ENCODE peak calls at places on chromosomes 5 and 9, in eight cellular contexts. V, R, K, A, J, L, X and H are unnamed samples.

GRCh38 chr5:124773291-124774001 is 27.0 kb upstream of the ZNF608 start:
- DNase-seq in V (no peak), R (no peak), K (no peak), A (no peak), J (no peak), L (no peak), X (no peak), H (no peak)

GRCh38 chr9:33136721-33137120 is 30.4 kb downstream of the B4GALT1 start:
- DNase-seq in V (no peak), R (no peak), K (no peak), A (peak), J (no peak), L (no peak), X (no peak), H (no peak)

GRCh38 chr5:75734913-75735789 is 17.9 kb upstream of the POC5 start:
- DNase-seq in V (peak), R (no peak), K (no peak), A (no peak), J (no peak), L (no peak), X (no peak), H (no peak)

GRCh38 chr9:95167998-95168397 is 149.5 kb downstream of the FANCC start:
- DNase-seq in V (no peak), R (no peak), K (peak), A (peak), J (peak), L (no peak), X (no peak), H (no peak)

GRCh38 chr5:178335287-178336030 is 102.9 kb upstream of the PHYKPL start:
- DNase-seq in V (no peak), R (no peak), K (no peak), A (no peak), J (no peak), L (no peak), X (no peak), H (no peak)

GRCh38 chr5:43313854-43314457 is 744 bp upstream of the HMGCS1 start:
- DNase-seq in V (no peak), R (no peak), K (no peak), A (no peak), J (no peak), L (no peak), X (no peak), H (no peak)

GRCh38 chr5:115961413-115962238 is 649 bp upstream of the LVRN start:
- DNase-seq in V (no peak), R (peak), K (no peak), A (no peak), J (no peak), L (no peak), X (no peak), H (peak)

GRCh38 chr5:170497311-170498038 is 6.3 kb upstream of the KCNIP1 start:
- DNase-seq in V (peak), R (no peak), K (no peak), A (no peak), J (no peak), L (no peak), X (no peak), H (no peak)

GRCh38 chr5:142096382-142096781 is 12.2 kb upstream of the NDFIP1 start:
- DNase-seq in V (no peak), R (no peak), K (no peak), A (no peak), J (peak), L (no peak), X (no peak), H (no peak)

GRCh38 chr9:124293712-124294504 is 36.2 kb downstream of the NEK6 start:
- DNase-seq in V (no peak), R (no peak), K (no peak), A (no peak), J (no peak), L (no peak), X (no peak), H (no peak)

GRCh38 chr5:84213212-84213611 is 171.5 kb downstream of the EDIL3 start:
- DNase-seq in V (no peak), R (no peak), K (no peak), A (no peak), J (no peak), L (no peak), X (no peak), H (no peak)

GRCh38 chr5:84218546-84218945 is 166.1 kb downstream of the EDIL3 start:
- DNase-seq in V (no peak), R (peak), K (no peak), A (no peak), J (no peak), L (no peak), X (no peak), H (peak)

GRCh38 chr5:84213861-84214260 is 170.8 kb downstream of the EDIL3 start:
- DNase-seq in V (no peak), R (no peak), K (no peak), A (no peak), J (no peak), L (no peak), X (no peak), H (no peak)

GRCh38 chr5:84215521-84215920 is 169.2 kb downstream of the EDIL3 start:
- DNase-seq in V (no peak), R (no peak), K (no peak), A (no peak), J (no peak), L (no peak), X (no peak), H (no peak)
- H3K27ac ChIP-seq in V (no peak), R (no peak), K (no peak), A (no peak), J (no peak), L (no peak), X (no peak), H (no peak)

DNA sequence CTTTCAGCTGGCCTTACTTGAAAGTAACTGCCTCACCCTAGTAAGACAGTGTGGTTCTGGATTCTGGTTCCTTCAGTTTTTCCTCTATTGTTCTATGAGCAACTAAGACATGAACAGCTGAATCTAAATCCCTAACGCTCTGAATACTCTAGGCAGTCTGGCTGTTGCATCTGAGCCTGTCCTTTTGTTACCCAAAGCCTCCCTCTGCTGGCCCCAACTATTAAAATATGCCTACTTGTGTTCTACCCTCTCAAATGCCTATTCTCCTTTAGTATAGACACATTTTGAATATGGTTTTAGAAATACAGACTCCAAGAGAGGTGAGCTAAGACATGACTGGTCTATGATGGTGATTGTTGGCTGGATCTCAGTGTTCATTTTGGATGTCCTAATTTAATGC is 1203.6 kb upstream of the DMAC1 start:
- DNase-seq in V (no peak), R (no peak), K (no peak), A (peak), J (no peak), L (no peak), X (no peak), H (no peak)
- H3K4me3 ChIP-seq in V (no peak), R (no peak), K (no peak), A (no peak), J (no peak), L (no peak), X (no peak), H (no peak)

GRCh38 chr9:73151653-73152382 is at the start of gene ANXA1:
- DNase-seq in V (no peak), R (no peak), K (peak), A (no peak), J (peak), L (no peak), X (no peak), H (no peak)

GRCh38 chr9:73153793-73154227 is 2.1 kb downstream of the ANXA1 start:
- DNase-seq in V (no peak), R (no peak), K (peak), A (no peak), J (no peak), L (no peak), X (no peak), H (no peak)

GRCh38 chr9:73152953-73153352 is 1.3 kb downstream of the ANXA1 start:
- DNase-seq in V (no peak), R (no peak), K (no peak), A (no peak), J (no peak), L (no peak), X (no peak), H (no peak)

GRCh38 chr9:73154271-73154670 is 2.6 kb downstream of the ANXA1 start:
- DNase-seq in V (no peak), R (no peak), K (no peak), A (no peak), J (no peak), L (no peak), X (no peak), H (no peak)

DNA sequence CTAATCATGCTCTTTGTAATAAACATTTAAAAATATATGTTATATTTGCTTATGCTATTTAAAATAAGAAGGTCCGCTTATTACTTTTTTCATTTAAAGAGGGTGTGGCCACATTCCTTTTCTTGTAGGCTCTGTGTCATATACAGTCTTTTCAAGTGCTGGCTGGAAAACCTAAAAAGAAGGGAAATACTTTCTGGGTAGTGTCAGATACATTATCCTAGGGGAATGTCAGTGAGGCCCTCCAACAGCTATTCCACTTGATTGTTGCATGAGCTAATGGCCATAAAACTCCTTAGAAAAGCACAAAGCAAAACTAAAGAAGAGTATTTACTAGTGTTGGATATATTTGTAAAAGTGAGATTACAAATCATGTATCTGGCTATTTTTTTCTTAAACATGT is 780 bp downstream of the ANXA1 start:
- DNase-seq in V (no peak), R (no peak), K (no peak), A (no peak), J (no peak), L (no peak), X (no peak), H (no peak)
- H3K27ac ChIP-seq in V (no peak), R (no peak), K (peak), A (peak), J (peak), L (peak), X (peak), H (no peak)

GRCh38 chr5:80964491-80964890 is 4.3 kb downstream of the RASGRF2 start:
- DNase-seq in V (no peak), R (no peak), K (no peak), A (no peak), J (no peak), L (no peak), X (no peak), H (no peak)
- H3K4me3 ChIP-seq in V (peak), R (no peak), K (no peak), A (no peak), J (no peak), L (no peak), X (no peak), H (peak)

GRCh38 chr9:2424564-2425153 is 196.9 kb upstream of the VLDLR start:
- DNase-seq in V (no peak), R (no peak), K (no peak), A (no peak), J (no peak), L (no peak), X (no peak), H (peak)

GRCh38 chr9:2427016-2427891 is 194.3 kb upstream of the VLDLR start:
- DNase-seq in V (no peak), R (no peak), K (peak), A (no peak), J (no peak), L (no peak), X (peak), H (peak)
- H3K27ac ChIP-seq in V (no peak), R (no peak), K (no peak), A (no peak), J (no peak), L (no peak), X (peak), H (no peak)